ENCODE peak calls at places on chromosomes 11 and 22, in four cellular contexts. M is GM12878, K is HepG2, X is K562. D is an unnamed sample.

GRCh38 chr11:28366549-28367341 is 258.6 kb downstream of the METTL15 start:
- DNase-seq in M (no peak), K (no peak), X (no peak), D (no peak)

GRCh38 chr11:64604458-64605247 is 13.6 kb downstream of the SLC22A12 start:
- DNase-seq in M (no peak), K (no peak), X (peak), D (no peak)

GRCh38 chr11:33507967-33508366 is 192.7 kb downstream of the C11orf91 start:
- DNase-seq in M (no peak), K (peak), X (peak), D (peak)

GRCh38 chr11:30128269-30128932 is 102.4 kb upstream of the FSHB start:
- DNase-seq in M (no peak), K (peak), X (peak), D (no peak)

GRCh38 chr22:17890245-17890671 is 116.0 kb upstream of the BID start:
- DNase-seq in M (no peak), K (no peak), X (no peak), D (no peak)

GRCh38 chr11:67268036-67268683 is 1.9 kb downstream of the GRK2 start:
- DNase-seq in M (peak), K (no peak), X (no peak), D (no peak)

GRCh38 chr11:95262994-95263764 is 32.2 kb upstream of the SESN3 start:
- DNase-seq in M (no peak), K (no peak), X (no peak), D (no peak)

GRCh38 chr22:32309585-32310251 is 47.9 kb upstream of the RFPL3 start:
- DNase-seq in M (no peak), K (no peak), X (no peak), D (no peak)

GRCh38 chr11:47296045-47296444 is 26.1 kb downstream of the MADD start:
- DNase-seq in M (no peak), K (no peak), X (no peak), D (no peak)

GRCh38 chr22:31932863-31933262 is 11.5 kb upstream of the YWHAH start:
- DNase-seq in M (no peak), K (peak), X (no peak), D (no peak)

GRCh38 chr11:8776209-8776608 is 93.6 kb downstream of the RPL27A start:
- DNase-seq in M (no peak), K (peak), X (no peak), D (no peak)

GRCh38 chr11:89922195-89922660 is at the start of gene TRIM49D1:
- DNase-seq in M (no peak), K (no peak), X (no peak), D (no peak)

GRCh38 chr11:62479631-62480201 is 60.9 kb downstream of the SCGB1A1 start:
- DNase-seq in M (no peak), K (no peak), X (no peak), D (no peak)

GRCh38 chr11:77107950-77108349 is 5.3 kb downstream of the OMP start:
- DNase-seq in M (no peak), K (peak), X (no peak), D (no peak)

GRCh38 chr22:23579870-23580585 is at the start of gene IGLL1:
- DNase-seq in M (no peak), K (no peak), X (no peak), D (no peak)
- TF ChIP-seq CBFB in M (no peak), K (no peak), X (no peak), D (no peak)

GRCh38 chr11:134200688-134201087 is 23.1 kb downstream of the NCAPD3 start:
- DNase-seq in M (no peak), K (no peak), X (no peak), D (no peak)
- TF ChIP-seq CBFB in M (no peak), K (no peak), X (no peak), D (no peak)

DNA sequence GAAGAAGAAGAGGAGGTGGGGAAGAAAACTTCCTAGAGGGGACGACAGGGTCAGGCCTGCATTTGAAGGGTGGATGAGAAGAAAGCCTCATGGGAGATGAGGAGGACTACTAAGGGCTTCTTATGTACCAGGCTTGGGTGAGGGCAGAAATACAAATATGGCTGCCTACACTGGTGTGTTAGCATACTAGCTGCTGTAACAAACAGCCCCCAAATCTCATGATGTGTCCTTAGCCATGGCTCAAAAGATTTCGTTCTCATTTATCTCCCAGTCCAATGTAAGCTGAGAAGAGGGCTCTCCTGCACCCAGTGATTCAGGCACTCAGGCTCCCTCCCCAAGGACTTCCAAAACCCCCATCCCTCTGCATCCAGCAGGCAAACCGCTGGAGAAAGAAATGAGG is 11.6 kb upstream of the MB start:
- DNase-seq in M (no peak), K (no peak), X (no peak), D (no peak)
- TF ChIP-seq CBFB in M (no peak), K (no peak), X (no peak), D (no peak)

GRCh38 chr11:12556788-12557384 is 117.3 kb upstream of the TEAD1 start:
- DNase-seq in M (no peak), K (peak), X (no peak), D (peak)
- TF ChIP-seq CBFB in M (no peak), K (no peak), X (no peak), D (no peak)

GRCh38 chr11:122354029-122354697 is 238.1 kb upstream of the BLID start:
- DNase-seq in M (no peak), K (no peak), X (no peak), D (no peak)
- TF ChIP-seq CBFB in M (no peak), K (no peak), X (no peak), D (no peak)

GRCh38 chr11:70871881-70872280 is 380.5 kb downstream of the SHANK2 start:
- DNase-seq in M (no peak), K (no peak), X (no peak), D (no peak)

GRCh38 chr11:70876685-70877084 is 375.7 kb downstream of the SHANK2 start:
- DNase-seq in M (no peak), K (no peak), X (no peak), D (no peak)

GRCh38 chr11:70872950-70873735 is 379.2 kb downstream of the SHANK2 start:
- DNase-seq in M (no peak), K (no peak), X (no peak), D (peak)

GRCh38 chr11:70872299-70872698 is 380.1 kb downstream of the SHANK2 start:
- DNase-seq in M (no peak), K (no peak), X (no peak), D (no peak)

GRCh38 chr11:70873736-70874412 is 378.5 kb downstream of the SHANK2 start:
- DNase-seq in M (no peak), K (no peak), X (no peak), D (no peak)
- TF ChIP-seq CBFB in M (no peak), K (no peak), X (no peak), D (no peak)